ENCODE peak calls at places on chromosome 7, in nine cellular contexts. D is esophagus squamous epithelium, T is brain microvascular endothelial cell, K is astrocyte of the spinal cord, J is HL-60, O is MCF 10A, S is dorsolateral prefrontal cortex, G is mucosa of descending colon, W is psoas muscle. A is an unnamed sample.

GRCh38 chr7:117834983-117835664 is 38.1 kb downstream of the CTTNBP2 start:
- DNase-seq in D (no peak), T (no peak), K (no peak), J (no peak), O (no peak), S (no peak), G (no peak), W (no peak), A (no peak)

GRCh38 chr7:44709945-44710596 is 38.6 kb upstream of the ZMIZ2 start:
- DNase-seq in D (no peak), T (no peak), K (no peak), J (no peak), O (no peak), S (no peak), G (no peak), W (no peak), A (no peak)

GRCh38 chr7:157495594-157495993 is 158.8 kb downstream of the DNAJB6 start:
- DNase-seq in D (no peak), T (no peak), K (no peak), J (no peak), O (no peak), S (no peak), G (no peak), W (peak; percentile 28), A (no peak)

GRCh38 chr7:47336178-47337020 is 245.5 kb downstream of the TNS3 start:
- DNase-seq in D (no peak), T (no peak), K (no peak), J (no peak), O (peak; percentile 88), S (no peak), G (no peak), W (peak; percentile 79), A (peak; percentile 70)

GRCh38 chr7:101875215-101875846 is 57.9 kb downstream of the CUX1 start:
- DNase-seq in D (no peak), T (no peak), K (no peak), J (no peak), O (no peak), S (no peak), G (no peak), W (no peak), A (no peak)

GRCh38 chr7:151023211-151023610 is 1.1 kb downstream of the ATG9B start:
- DNase-seq in D (no peak), T (no peak), K (no peak), J (no peak), O (no peak), S (no peak), G (no peak), W (no peak), A (no peak)

GRCh38 chr7:104895851-104896236 is 118.2 kb upstream of the KMT2E start:
- DNase-seq in D (no peak), T (no peak), K (no peak), J (no peak), O (no peak), S (no peak), G (no peak), W (no peak), A (no peak)

GRCh38 chr7:90267263-90267858 is 22.4 kb downstream of the CFAP69 start:
- DNase-seq in D (no peak), T (no peak), K (no peak), J (no peak), O (peak; percentile 0), S (no peak), G (no peak), W (no peak), A (peak; percentile 22)

GRCh38 chr7:24894670-24895221 is 85.2 kb downstream of the OSBPL3 start:
- DNase-seq in D (no peak), T (no peak), K (no peak), J (no peak), O (peak; percentile 34), S (no peak), G (no peak), W (no peak), A (peak; percentile 25)

GRCh38 chr7:24891173-24891787 is 88.7 kb downstream of the OSBPL3 start:
- DNase-seq in D (no peak), T (no peak), K (no peak), J (no peak), O (no peak), S (no peak), G (no peak), W (no peak), A (no peak)

GRCh38 chr7:24898691-24899090 is 81.3 kb downstream of the OSBPL3 start:
- DNase-seq in D (no peak), T (peak; percentile 60), K (peak; percentile 59), J (no peak), O (no peak), S (no peak), G (no peak), W (no peak), A (no peak)

GRCh38 chr7:24899905-24900304 is 80.1 kb downstream of the OSBPL3 start:
- DNase-seq in D (no peak), T (no peak), K (no peak), J (no peak), O (no peak), S (no peak), G (no peak), W (no peak), A (no peak)

DNA sequence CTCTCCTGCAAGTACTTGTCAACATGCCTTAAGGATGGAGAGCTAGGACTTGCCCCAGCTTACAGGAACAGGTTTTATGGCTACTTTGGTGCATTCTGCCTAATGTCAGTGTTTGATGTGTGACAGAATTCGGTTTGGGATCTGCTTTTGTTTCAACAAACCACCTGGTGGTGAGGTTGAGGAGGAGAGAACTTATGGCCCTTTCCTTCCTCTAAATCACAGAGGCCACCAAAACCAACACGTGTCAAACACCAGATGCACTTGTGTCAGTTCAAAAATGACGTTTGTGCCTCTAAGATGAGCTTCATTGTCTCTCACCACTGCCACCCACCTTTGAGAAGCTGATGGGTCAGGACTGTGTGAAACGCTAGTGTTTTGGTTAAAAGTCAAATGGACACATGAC is 83.9 kb downstream of the OSBPL3 start:
- DNase-seq in D (no peak), T (no peak), K (no peak), J (no peak), O (no peak), S (no peak), G (peak; percentile 15), W (no peak), A (no peak)
- TF ChIP-seq CTCF in D (peak; percentile 5), T (peak; percentile 8), K (no peak), J (no peak), O (no peak), S (no peak), G (no peak), W (no peak), A (peak; percentile 12)

GRCh38 chr7:116235380-116235779 is 25.0 kb downstream of the TES start:
- DNase-seq in D (no peak), T (no peak), K (no peak), J (no peak), O (no peak), S (no peak), G (no peak), W (no peak), A (no peak)

GRCh38 chr7:116234517-116235200 is 24.3 kb downstream of the TES start:
- DNase-seq in D (no peak), T (no peak), K (no peak), J (no peak), O (no peak), S (no peak), G (no peak), W (no peak), A (no peak)

GRCh38 chr7:116232920-116233319 is 22.6 kb downstream of the TES start:
- DNase-seq in D (no peak), T (no peak), K (no peak), J (peak; percentile 22), O (no peak), S (no peak), G (no peak), W (no peak), A (no peak)

GRCh38 chr7:116239019-116239418 is 28.7 kb downstream of the TES start:
- DNase-seq in D (no peak), T (no peak), K (no peak), J (peak; percentile 11), O (no peak), S (no peak), G (no peak), W (no peak), A (no peak)

DNA sequence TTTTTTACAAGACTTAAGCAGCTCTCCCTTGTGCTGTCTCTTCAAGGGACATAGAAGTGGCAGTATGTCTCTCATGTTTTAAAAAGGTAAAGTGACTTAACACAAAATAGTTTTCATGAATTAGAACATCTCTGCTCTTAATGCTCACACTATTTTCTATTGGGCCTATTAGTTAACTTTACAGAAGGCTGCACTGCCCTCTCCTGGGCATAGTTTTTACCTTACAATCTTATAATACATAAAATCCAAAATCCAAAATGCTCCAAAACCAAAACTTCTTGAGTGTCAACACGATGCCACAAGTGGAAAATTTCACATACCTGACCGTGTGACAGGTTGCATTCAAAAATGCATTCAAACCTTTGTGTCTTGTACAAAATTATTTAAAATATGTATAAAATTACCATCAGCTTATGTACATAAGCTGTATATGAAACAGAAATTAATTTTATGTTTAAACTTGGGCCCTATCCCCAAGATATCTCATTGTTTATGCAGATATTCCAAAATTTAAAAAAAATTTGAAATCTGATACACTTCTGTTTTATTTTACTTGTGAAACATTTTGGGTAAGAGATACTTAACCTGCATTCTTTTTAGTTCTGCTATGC is 25.8 kb downstream of the TES start:
- DNase-seq in D (no peak), T (peak; percentile 47), K (peak; percentile 71), J (peak; percentile 27), O (peak; percentile 68), S (no peak), G (peak; percentile 87), W (no peak), A (peak; percentile 83)
- TF ChIP-seq CTCF in D (peak; percentile 52), T (peak; percentile 51), K (peak; percentile 43), J (no peak), O (peak; percentile 32), S (peak; percentile 81), G (no peak), W (peak; percentile 67), A (peak; percentile 45)

DNA sequence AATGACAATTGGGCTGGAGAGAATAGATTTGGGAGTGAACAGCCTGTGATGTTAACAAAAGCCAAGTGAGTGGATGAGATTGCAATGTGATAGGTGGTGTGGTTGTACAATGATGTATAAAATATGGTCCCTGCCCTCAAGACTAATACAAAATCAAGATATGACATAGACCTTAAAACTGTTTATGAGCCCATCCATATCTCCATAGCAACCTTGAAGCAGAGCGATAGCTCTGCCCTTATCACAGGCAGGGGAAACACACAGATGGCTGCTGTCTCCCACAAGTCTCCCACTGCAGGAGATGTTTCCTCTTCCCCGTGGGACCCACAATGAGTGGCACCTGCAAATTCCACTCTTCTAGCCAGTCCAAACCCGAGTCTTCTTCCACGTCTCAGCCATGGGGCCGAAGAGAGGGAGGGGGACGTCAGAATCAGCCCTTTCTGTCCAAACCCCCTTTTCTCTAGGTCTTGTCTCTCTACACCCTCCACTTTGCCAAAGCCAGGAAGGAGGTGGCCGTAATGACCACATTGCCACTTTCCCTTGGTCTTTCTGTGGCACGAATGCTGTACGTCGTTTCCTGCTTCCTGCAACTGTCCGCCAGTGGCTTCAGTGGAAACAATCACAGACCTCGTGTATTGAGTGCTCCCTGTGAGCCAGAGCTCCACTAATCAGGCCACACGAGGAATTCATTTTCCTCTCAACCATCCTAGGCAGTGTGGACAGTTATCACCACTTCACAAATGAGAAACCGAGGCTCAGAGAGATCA is 7.5 kb upstream of the TBXAS1 start:
- DNase-seq in D (no peak), T (no peak), K (no peak), J (no peak), O (no peak), S (no peak), G (no peak), W (no peak), A (no peak)
- TF ChIP-seq CTCF in D (no peak), T (no peak), K (no peak), J (no peak), O (no peak), S (no peak), G (no peak), W (no peak), A (no peak)

DNA sequence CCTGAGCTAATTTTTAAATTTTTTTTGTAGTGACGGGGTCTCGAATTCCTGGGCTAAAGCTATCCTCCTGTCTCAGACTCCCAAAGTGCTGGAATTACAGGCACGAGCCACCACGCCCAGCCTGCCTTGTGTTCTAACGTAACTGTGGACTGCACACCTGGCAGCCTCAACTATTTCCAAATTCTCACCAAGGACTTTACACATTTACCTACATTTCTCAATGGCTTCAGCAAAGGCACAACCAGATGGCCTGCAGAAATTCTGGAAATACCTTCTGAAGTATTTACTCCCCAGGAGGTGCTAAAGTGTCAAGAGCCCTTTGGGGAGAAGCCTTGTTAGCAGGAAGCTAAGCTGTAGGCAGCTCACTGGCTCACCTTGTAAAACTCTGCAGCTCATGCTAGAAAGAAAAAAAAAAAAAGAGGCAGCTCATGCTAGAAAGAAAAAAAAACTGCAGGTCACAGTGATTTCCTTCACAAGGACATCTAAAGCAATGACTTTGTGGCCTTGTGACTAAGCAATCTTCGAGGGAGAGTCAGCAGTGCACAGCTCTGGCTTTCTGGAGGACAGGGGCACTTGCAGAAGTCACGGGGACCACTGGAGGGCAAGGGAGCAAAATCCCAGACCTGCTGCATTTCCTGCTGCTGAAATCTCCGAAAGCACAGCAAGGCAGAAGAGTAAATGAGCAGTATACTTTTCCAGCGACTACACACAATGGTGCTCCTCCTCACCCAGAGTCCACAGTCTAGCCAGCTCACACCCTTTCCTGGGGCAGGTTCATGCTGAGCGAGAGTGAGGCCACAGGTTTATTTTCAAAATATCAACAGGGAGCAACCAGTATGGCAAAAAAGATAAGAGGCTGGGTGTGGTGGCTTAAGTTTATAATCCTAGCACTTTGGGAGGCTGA is 40.4 kb downstream of the BAIAP2L1 start:
- DNase-seq in D (no peak), T (no peak), K (no peak), J (no peak), O (no peak), S (no peak), G (peak; percentile 78), W (no peak), A (no peak)
- TF ChIP-seq CTCF in D (no peak), T (no peak), K (no peak), J (no peak), O (no peak), S (no peak), G (no peak), W (no peak), A (no peak)

A was measured in fibroblast of the aortic adventitia.